ENCODE peak calls at places on chromosomes 13 and 19, in six cellular contexts. Q is body of pancreas; V is uterus; S is adrenal gland; U is CD8-positive, alpha-beta T cell; N is mucosa of descending colon. T is an unnamed sample.

GRCh38 chr19:40693896-40694295 is 3.4 kb upstream of the NUMBL start:
- DNase-seq in Q (no peak), V (no peak), S (no peak), U (no peak), N (no peak), T (no peak)

GRCh38 chr13:109785141-109785891 is 1.1 kb downstream of the IRS2 start:
- DNase-seq in Q (peak; percentile 55), V (peak; percentile 46), S (peak; percentile 60), U (peak; percentile 53), N (peak; percentile 66), T (peak; percentile 56)

GRCh38 chr19:14395710-14396338 is 14.6 kb downstream of the ADGRE5 start:
- DNase-seq in Q (no peak), V (no peak), S (no peak), U (no peak), N (no peak), T (no peak)

GRCh38 chr19:36331353-36332228 is 47.4 kb downstream of the ZFP14 start:
- DNase-seq in Q (peak; percentile 83), V (peak; percentile 81), S (peak; percentile 90), U (peak; percentile 74), N (peak; percentile 74), T (peak; percentile 75)

GRCh38 chr19:38425222-38425809 is 703 bp downstream of the RASGRP4 start:
- DNase-seq in Q (no peak), V (no peak), S (no peak), U (no peak), N (no peak), T (no peak)

GRCh38 chr13:110377178-110378175 is 70.4 kb downstream of the COL4A2 start:
- DNase-seq in Q (no peak), V (no peak), S (no peak), U (no peak), N (no peak), T (no peak)

GRCh38 chr13:24214528-24214927 is 54.0 kb downstream of the SPATA13 start:
- DNase-seq in Q (no peak), V (no peak), S (no peak), U (no peak), N (no peak), T (peak; percentile 24)

GRCh38 chr13:110676511-110677204 is 29.3 kb downstream of the CARS2 start:
- DNase-seq in Q (peak; percentile 56), V (no peak), S (no peak), U (peak; percentile 41), N (no peak), T (no peak)

GRCh38 chr19:55439052-55439451 is 4.0 kb downstream of the SHISA7 start:
- DNase-seq in Q (no peak), V (no peak), S (no peak), U (no peak), N (no peak), T (no peak)

GRCh38 chr19:29308977-29309520 is 96.1 kb upstream of the UQCRFS1 start:
- DNase-seq in Q (no peak), V (no peak), S (no peak), U (no peak), N (no peak), T (no peak)

GRCh38 chr19:14081797-14082674 is 3.5 kb downstream of the C19orf67 start:
- DNase-seq in Q (peak; percentile 62), V (no peak), S (peak; percentile 61), U (peak; percentile 49), N (peak; percentile 31), T (no peak)

GRCh38 chr13:104949840-104950805 is 1585.3 kb downstream of the EFNB2 start:
- DNase-seq in Q (no peak), V (no peak), S (no peak), U (no peak), N (no peak), T (no peak)

GRCh38 chr13:37488682-37489081 is 109.9 kb downstream of the POSTN start:
- DNase-seq in Q (no peak), V (no peak), S (no peak), U (no peak), N (no peak), T (no peak)

GRCh38 chr19:4559569-4559968 is at the start of gene SEMA6B:
- DNase-seq in Q (no peak), V (no peak), S (no peak), U (no peak), N (no peak), T (peak; percentile 49)

GRCh38 chr19:52442179-52442578 is 11.2 kb upstream of the ZNF578 start:
- DNase-seq in Q (no peak), V (no peak), S (no peak), U (no peak), N (no peak), T (no peak)

GRCh38 chr13:35881360-35881759 is 249.8 kb downstream of the DCLK1 start:
- DNase-seq in Q (no peak), V (no peak), S (no peak), U (no peak), N (no peak), T (peak; percentile 23)

GRCh38 chr13:94956407-94957110 is 244.2 kb upstream of the SOX21 start:
- DNase-seq in Q (no peak), V (no peak), S (no peak), U (no peak), N (no peak), T (no peak)

GRCh38 chr13:31195616-31196015 is 4.2 kb upstream of the B3GLCT start:
- DNase-seq in Q (no peak), V (no peak), S (no peak), U (no peak), N (no peak), T (no peak)

GRCh38 chr13:84136582-84136981 is 254.3 kb upstream of the SLITRK1 start:
- DNase-seq in Q (no peak), V (no peak), S (no peak), U (no peak), N (no peak), T (no peak)

GRCh38 chr13:32126298-32126697 is 94.7 kb downstream of the FRY start:
- DNase-seq in Q (no peak), V (no peak), S (no peak), U (no peak), N (no peak), T (no peak)

GRCh38 chr19:47713046-47714021 is at the start of gene EHD2:
- DNase-seq in Q (peak; percentile 71), V (peak; percentile 87), S (peak; percentile 82), U (no peak), N (peak; percentile 69), T (peak; percentile 74)

GRCh38 chr13:114283581-114283980 is 2.2 kb downstream of the UPF3A start:
- DNase-seq in Q (no peak), V (no peak), S (no peak), U (no peak), N (no peak), T (no peak)

GRCh38 chr13:39407786-39408185 is 195.2 kb downstream of the LHFPL6 start:
- DNase-seq in Q (no peak), V (no peak), S (no peak), U (no peak), N (no peak), T (no peak)

GRCh38 chr19:3097442-3097871 is 3.3 kb downstream of the GNA11 start:
- DNase-seq in Q (no peak), V (no peak), S (peak; percentile 30), U (no peak), N (peak; percentile 66), T (no peak)
- H3K4me1 ChIP-seq in Q (peaks cover 70% of the 10 kb centered on the region), V (peaks cover 35% of the 10 kb centered on the region), S (peaks cover 58% of the 10 kb centered on the region), U (peaks cover 42% of the 10 kb centered on the region), N (peaks cover 53% of the 10 kb centered on the region), T (peaks cover 41% of the 10 kb centered on the region)

GRCh38 chr13:73721571-73721970 is 412.6 kb downstream of the KLF12 start:
- DNase-seq in Q (no peak), V (no peak), S (no peak), U (no peak), N (no peak), T (no peak)

GRCh38 chr13:73720216-73720840 is 413.9 kb downstream of the KLF12 start:
- DNase-seq in Q (no peak), V (no peak), S (no peak), U (no peak), N (no peak), T (no peak)

GRCh38 chr13:73717632-73718031 is 416.6 kb downstream of the KLF12 start:
- DNase-seq in Q (no peak), V (no peak), S (no peak), U (no peak), N (no peak), T (no peak)

GRCh38 chr13:73718248-73718647 is 416.0 kb downstream of the KLF12 start:
- DNase-seq in Q (no peak), V (no peak), S (no peak), U (no peak), N (no peak), T (no peak)

GRCh38 chr13:73722120-73722519 is 412.1 kb downstream of the KLF12 start:
- DNase-seq in Q (no peak), V (no peak), S (no peak), U (no peak), N (no peak), T (no peak)
- TF ChIP-seq CTCF in Q (no peak), V (no peak), S (no peak), U (peak; percentile 23), N (no peak), T (no peak)

GRCh38 chr19:41892173-41892902 is 9.4 kb downstream of the ARHGEF1 start:
- DNase-seq in Q (no peak), V (no peak), S (no peak), U (no peak), N (peak; percentile 29), T (no peak)

GRCh38 chr19:41886761-41887710 is 4.1 kb downstream of the ARHGEF1 start:
- DNase-seq in Q (no peak), V (no peak), S (no peak), U (peak; percentile 91), N (no peak), T (no peak)

GRCh38 chr19:41888926-41889325 is 5.9 kb downstream of the ARHGEF1 start:
- DNase-seq in Q (no peak), V (no peak), S (no peak), U (peak; percentile 80), N (no peak), T (no peak)

GRCh38 chr19:41887711-41888382 is 4.9 kb downstream of the ARHGEF1 start:
- DNase-seq in Q (peak; percentile 58), V (no peak), S (no peak), U (peak; percentile 94), N (peak; percentile 78), T (peak; percentile 88)

GRCh38 chr19:41889896-41890295 is 6.9 kb downstream of the ARHGEF1 start:
- DNase-seq in Q (no peak), V (no peak), S (no peak), U (no peak), N (peak; percentile 31), T (no peak)
- H3K4me3 ChIP-seq in Q (no peak overlapping the region), V (no peak overlapping the region), S (no peak overlapping the region), U (peak overlapping the region; percentile 92), N (no peak overlapping the region), T (no peak overlapping the region)

DNA sequence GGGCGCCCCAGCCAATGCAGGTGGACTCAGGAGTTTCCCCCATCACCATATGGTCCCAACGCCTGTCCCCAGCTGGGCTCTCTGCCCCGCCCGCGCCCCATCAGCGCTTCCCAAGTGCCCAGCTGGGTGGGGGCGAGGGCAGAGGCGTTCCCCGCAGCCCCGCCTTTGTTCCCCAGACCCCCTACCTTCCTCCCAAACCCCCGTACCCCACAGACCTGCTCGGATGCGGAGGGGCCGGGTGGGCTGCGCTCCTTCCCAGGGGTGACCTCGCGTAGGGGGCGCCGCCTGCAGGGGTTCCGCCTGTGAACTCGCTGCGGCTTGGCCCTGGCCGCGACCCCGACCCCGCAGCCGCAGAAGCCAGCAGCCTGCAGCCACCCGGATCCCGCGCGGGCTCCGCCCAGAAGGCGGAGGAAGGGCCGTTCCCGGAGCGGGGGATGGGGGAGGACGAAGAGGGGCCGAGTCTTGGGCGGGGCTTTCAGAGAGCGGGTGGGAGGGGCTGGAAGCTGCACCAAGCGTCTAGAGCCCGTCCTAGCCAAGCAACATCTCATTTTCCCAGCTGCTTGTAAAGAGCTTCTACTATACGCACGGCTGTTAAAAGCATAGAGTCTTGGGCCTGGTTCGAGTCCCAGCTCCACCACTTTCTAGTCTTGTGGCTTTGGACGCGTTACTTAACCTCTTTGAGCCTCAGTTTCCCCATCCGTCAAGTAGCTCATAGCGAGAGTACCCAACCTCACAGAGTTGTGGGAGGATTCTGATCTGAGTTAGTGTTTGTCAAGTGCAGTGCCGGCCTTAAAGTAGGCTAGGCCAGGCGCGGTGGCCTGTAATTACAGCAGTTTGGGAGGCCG is at the start of gene RAB3D:
- DNase-seq in Q (peak; percentile 95), V (peak; percentile 94), S (peak; percentile 92), U (peak; percentile 65), N (peak; percentile 96), T (peak; percentile 96)
- H3K4me1 ChIP-seq in Q (peaks cover 41% of the 10 kb centered on the region), V (peaks cover 3% of the 10 kb centered on the region), S (peaks cover 25% of the 10 kb centered on the region), U (peaks cover 23% of the 10 kb centered on the region), N (peaks cover 24% of the 10 kb centered on the region), T (no peaks in the 10 kb centered on the region)

T was measured in lung.